ENCODE peak calls at places on chromosomes 6 and 20, in four cellular contexts. O, I, V and D are unnamed samples.
A peak's percentile ranks its signal among the peaks of the same experiment; 100 is the strongest.

GRCh38 chr6:73803562-73804221 is 107.7 kb downstream of the CD109 start:
- DNase-seq in I (no peak), O (no peak), V (no peak), D (no peak)

GRCh38 chr6:87350516-87350915 is 5.9 kb downstream of the C6orf163 start:
- DNase-seq in V (no peak), I (no peak), O (no peak), D (no peak)

GRCh38 chr6:87756858-87757257 is 54.8 kb upstream of the AKIRIN2 start:
- DNase-seq in I (no peak), V (peak; percentile 83), O (no peak), D (no peak)

GRCh38 chr6:157983439-157984119 is 1.9 kb downstream of the SYNJ2 start:
- DNase-seq in O (no peak), I (no peak), V (no peak), D (no peak)

GRCh38 chr6:118122161-118122560 is 215.1 kb downstream of the SLC35F1 start:
- DNase-seq in O (no peak), I (no peak), V (no peak), D (no peak)

GRCh38 chr6:143674466-143675114 is 3.2 kb upstream of the PHACTR2 start:
- DNase-seq in I (no peak), O (no peak), V (no peak), D (no peak)

GRCh38 chr6:161013697-161014096 is 22.1 kb downstream of the MAP3K4 start:
- DNase-seq in V (no peak), I (no peak), O (no peak), D (no peak)

GRCh38 chr6:5158191-5158590 is 73.0 kb downstream of the PPP1R3G start:
- DNase-seq in V (no peak), I (no peak), O (no peak), D (no peak)

GRCh38 chr6:49649982-49650381 is 13.3 kb upstream of the RHAG start:
- DNase-seq in V (no peak), O (no peak), I (no peak), D (no peak)

GRCh38 chr6:85464260-85464644 is 14.4 kb downstream of the NT5E start:
- DNase-seq in O (no peak), V (peak; percentile 50), I (no peak), D (no peak)

GRCh38 chr6:108591040-108591816 is 30.5 kb downstream of the FOXO3 start:
- DNase-seq in I (no peak), V (no peak), O (no peak), D (no peak)

GRCh38 chr20:4809707-4810106 is 88.0 kb downstream of the PRND start:
- DNase-seq in I (no peak), V (no peak), O (no peak), D (no peak)